ENCODE peak calls at places on chromosomes 12 and 14, in nine cellular contexts. One of them, this sample, is unnamed.

GRCh38 chr12:121804417-121805111 is 755 bp downstream of the SETD1B start:
- DNase-seq in PC-3: peak
- DNase-seq in OCI-LY7: peak
- DNase-seq in GM23248: peak
- DNase-seq in neural progenitor cell: peak
- DNase-seq in HCT116: no peak
- DNase-seq in SK-N-SH: peak
- DNase-seq in hepatocyte: peak
- DNase-seq in MM.1S: no peak
- DNase-seq in this sample: no peak

GRCh38 chr12:10169094-10169493 is 2.8 kb downstream of the OLR1 start:
- DNase-seq in PC-3: peak
- DNase-seq in OCI-LY7: no peak
- DNase-seq in GM23248: no peak
- DNase-seq in neural progenitor cell: no peak
- DNase-seq in HCT116: no peak
- DNase-seq in SK-N-SH: no peak
- DNase-seq in hepatocyte: no peak
- DNase-seq in MM.1S: no peak
- DNase-seq in this sample: no peak

GRCh38 chr12:110582286-110583136 is 607 bp downstream of the PPTC7 start:
- DNase-seq in PC-3: peak
- DNase-seq in OCI-LY7: peak
- DNase-seq in GM23248: peak
- DNase-seq in neural progenitor cell: peak
- DNase-seq in HCT116: no peak
- DNase-seq in SK-N-SH: peak
- DNase-seq in hepatocyte: peak
- DNase-seq in MM.1S: peak
- DNase-seq in this sample: peak

GRCh38 chr12:96472384-96472783 is 17.0 kb upstream of the CFAP54 start:
- DNase-seq in PC-3: no peak
- DNase-seq in OCI-LY7: no peak
- DNase-seq in GM23248: peak
- DNase-seq in neural progenitor cell: no peak
- DNase-seq in HCT116: no peak
- DNase-seq in SK-N-SH: no peak
- DNase-seq in hepatocyte: no peak
- DNase-seq in MM.1S: no peak
- DNase-seq in this sample: no peak

GRCh38 chr12:124852329-124852831 is 11.3 kb downstream of the SCARB1 start:
- DNase-seq in PC-3: no peak
- DNase-seq in OCI-LY7: no peak
- DNase-seq in GM23248: peak
- DNase-seq in neural progenitor cell: no peak
- DNase-seq in HCT116: no peak
- DNase-seq in SK-N-SH: no peak
- DNase-seq in hepatocyte: peak
- DNase-seq in MM.1S: no peak
- DNase-seq in this sample: no peak

GRCh38 chr12:96720363-96720705 is 186.7 kb upstream of the NEDD1 start:
- DNase-seq in PC-3: peak
- DNase-seq in OCI-LY7: peak
- DNase-seq in GM23248: peak
- DNase-seq in neural progenitor cell: no peak
- DNase-seq in HCT116: no peak
- DNase-seq in SK-N-SH: no peak
- DNase-seq in hepatocyte: peak
- DNase-seq in MM.1S: peak
- DNase-seq in this sample: peak

GRCh38 chr14:80388980-80389711 is 177.8 kb upstream of the DIO2 start:
- DNase-seq in PC-3: peak
- DNase-seq in OCI-LY7: no peak
- DNase-seq in GM23248: peak
- DNase-seq in neural progenitor cell: no peak
- DNase-seq in HCT116: no peak
- DNase-seq in SK-N-SH: no peak
- DNase-seq in hepatocyte: no peak
- DNase-seq in MM.1S: no peak
- DNase-seq in this sample: no peak

GRCh38 chr12:94059394-94060368 is 88.7 kb upstream of the PLXNC1 start:
- DNase-seq in PC-3: peak
- DNase-seq in OCI-LY7: no peak
- DNase-seq in GM23248: no peak
- DNase-seq in neural progenitor cell: no peak
- DNase-seq in HCT116: no peak
- DNase-seq in SK-N-SH: no peak
- DNase-seq in hepatocyte: no peak
- DNase-seq in MM.1S: no peak
- DNase-seq in this sample: no peak

GRCh38 chr12:116737774-116738657 is at the start of the genes RNFT2 and SPRING1:
- DNase-seq in PC-3: peak
- DNase-seq in OCI-LY7: peak
- DNase-seq in GM23248: peak
- DNase-seq in neural progenitor cell: peak
- DNase-seq in HCT116: peak
- DNase-seq in SK-N-SH: peak
- DNase-seq in hepatocyte: peak
- DNase-seq in MM.1S: peak
- DNase-seq in this sample: peak

GRCh38 chr12:112978163-112979081 is at the start of gene OAS2:
- DNase-seq in PC-3: peak
- DNase-seq in OCI-LY7: peak
- DNase-seq in GM23248: peak
- DNase-seq in neural progenitor cell: peak
- DNase-seq in HCT116: no peak
- DNase-seq in SK-N-SH: no peak
- DNase-seq in hepatocyte: no peak
- DNase-seq in MM.1S: peak
- DNase-seq in this sample: peak

GRCh38 chr12:40055227-40055579 is 50.7 kb downstream of the SLC2A13 start:
- DNase-seq in PC-3: no peak
- DNase-seq in OCI-LY7: no peak
- DNase-seq in GM23248: peak
- DNase-seq in neural progenitor cell: no peak
- DNase-seq in HCT116: no peak
- DNase-seq in SK-N-SH: no peak
- DNase-seq in hepatocyte: no peak
- DNase-seq in MM.1S: no peak
- DNase-seq in this sample: no peak

GRCh38 chr14:70714055-70714550 is 72.4 kb downstream of the TTC9 start:
- DNase-seq in PC-3: peak
- DNase-seq in OCI-LY7: peak
- DNase-seq in GM23248: peak
- DNase-seq in neural progenitor cell: peak
- DNase-seq in HCT116: peak
- DNase-seq in SK-N-SH: peak
- DNase-seq in hepatocyte: peak
- DNase-seq in MM.1S: peak
- DNase-seq in this sample: peak

GRCh38 chr14:97848351-97848980 is 1051.3 kb downstream of the VRK1 start:
- DNase-seq in PC-3: peak
- DNase-seq in OCI-LY7: no peak
- DNase-seq in GM23248: no peak
- DNase-seq in neural progenitor cell: peak
- DNase-seq in HCT116: no peak
- DNase-seq in SK-N-SH: no peak
- DNase-seq in hepatocyte: peak
- DNase-seq in MM.1S: no peak
- DNase-seq in this sample: peak

GRCh38 chr12:23757541-23757962 is 191.9 kb downstream of the SOX5 start:
- DNase-seq in PC-3: no peak
- DNase-seq in OCI-LY7: no peak
- DNase-seq in GM23248: no peak
- DNase-seq in neural progenitor cell: peak
- DNase-seq in HCT116: no peak
- DNase-seq in SK-N-SH: no peak
- DNase-seq in hepatocyte: no peak
- DNase-seq in MM.1S: no peak
- DNase-seq in this sample: peak

GRCh38 chr12:107631715-107632114 is 53.9 kb upstream of the PWP1 start:
- DNase-seq in PC-3: no peak
- DNase-seq in OCI-LY7: no peak
- DNase-seq in GM23248: no peak
- DNase-seq in neural progenitor cell: no peak
- DNase-seq in HCT116: peak
- DNase-seq in SK-N-SH: no peak
- DNase-seq in hepatocyte: peak
- DNase-seq in MM.1S: no peak
- DNase-seq in this sample: no peak

GRCh38 chr12:78530065-78530765 is 334.4 kb upstream of the SYT1 start:
- DNase-seq in PC-3: no peak
- DNase-seq in OCI-LY7: no peak
- DNase-seq in GM23248: peak
- DNase-seq in neural progenitor cell: peak
- DNase-seq in HCT116: no peak
- DNase-seq in SK-N-SH: no peak
- DNase-seq in hepatocyte: no peak
- DNase-seq in MM.1S: no peak
- DNase-seq in this sample: peak

GRCh38 chr12:26493656-26494055 is 298.3 kb downstream of the SSPN start:
- DNase-seq in PC-3: peak
- DNase-seq in OCI-LY7: no peak
- DNase-seq in GM23248: no peak
- DNase-seq in neural progenitor cell: no peak
- DNase-seq in HCT116: peak
- DNase-seq in SK-N-SH: no peak
- DNase-seq in hepatocyte: no peak
- DNase-seq in MM.1S: no peak
- DNase-seq in this sample: no peak

GRCh38 chr12:26488339-26488738 is 293.0 kb downstream of the SSPN start:
- DNase-seq in PC-3: no peak
- DNase-seq in OCI-LY7: no peak
- DNase-seq in GM23248: no peak
- DNase-seq in neural progenitor cell: peak
- DNase-seq in HCT116: no peak
- DNase-seq in SK-N-SH: no peak
- DNase-seq in hepatocyte: no peak
- DNase-seq in MM.1S: no peak
- DNase-seq in this sample: peak

GRCh38 chr12:26496170-26496569 is 300.8 kb downstream of the SSPN start:
- DNase-seq in PC-3: no peak
- DNase-seq in OCI-LY7: no peak
- DNase-seq in GM23248: peak
- DNase-seq in neural progenitor cell: no peak
- DNase-seq in HCT116: no peak
- DNase-seq in SK-N-SH: no peak
- DNase-seq in hepatocyte: no peak
- DNase-seq in MM.1S: no peak
- DNase-seq in this sample: no peak

GRCh38 chr12:26489908-26490307 is 294.5 kb downstream of the SSPN start:
- DNase-seq in PC-3: no peak
- DNase-seq in OCI-LY7: no peak
- DNase-seq in GM23248: no peak
- DNase-seq in neural progenitor cell: no peak
- DNase-seq in HCT116: no peak
- DNase-seq in SK-N-SH: no peak
- DNase-seq in hepatocyte: no peak
- DNase-seq in MM.1S: no peak
- DNase-seq in this sample: no peak

DNA sequence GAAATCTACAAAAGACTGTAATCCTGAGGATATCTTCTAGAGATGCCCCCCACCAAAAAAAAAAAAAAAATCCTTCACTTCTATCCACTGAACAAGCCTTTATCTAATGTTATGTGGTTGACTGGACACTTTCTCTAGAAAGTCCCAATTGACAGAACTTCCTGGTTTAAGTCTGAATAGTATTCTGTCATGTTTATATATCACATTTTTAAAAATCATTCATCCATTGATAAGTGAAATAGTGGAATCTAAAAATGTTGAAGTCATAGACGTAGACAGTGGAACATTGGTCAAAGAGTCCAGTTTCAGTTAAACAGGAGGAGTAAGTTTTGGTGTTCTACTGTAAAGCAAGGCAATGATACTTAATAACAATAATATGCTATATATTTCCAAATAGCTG is 297.0 kb downstream of the SSPN start:
- DNase-seq in PC-3: no peak
- DNase-seq in OCI-LY7: no peak
- DNase-seq in GM23248: no peak
- DNase-seq in neural progenitor cell: no peak
- DNase-seq in HCT116: no peak
- DNase-seq in SK-N-SH: no peak
- DNase-seq in hepatocyte: no peak
- DNase-seq in MM.1S: no peak
- DNase-seq in this sample: no peak
- TF ChIP-seq EZH2phosphoT487 in PC-3: no peak
- TF ChIP-seq EZH2phosphoT487 in OCI-LY7: no peak
- TF ChIP-seq EZH2phosphoT487 in GM23248: no peak
- TF ChIP-seq EZH2phosphoT487 in neural progenitor cell: no peak
- TF ChIP-seq EZH2phosphoT487 in HCT116: no peak
- TF ChIP-seq EZH2phosphoT487 in SK-N-SH: no peak
- TF ChIP-seq EZH2phosphoT487 in hepatocyte: no peak
- TF ChIP-seq EZH2phosphoT487 in MM.1S: no peak
- TF ChIP-seq EZH2phosphoT487 in this sample: no peak

GRCh38 chr12:4287325-4288290 is 14.0 kb downstream of the CCND2 start:
- DNase-seq in PC-3: peak
- DNase-seq in OCI-LY7: no peak
- DNase-seq in GM23248: peak
- DNase-seq in neural progenitor cell: no peak
- DNase-seq in HCT116: no peak
- DNase-seq in SK-N-SH: no peak
- DNase-seq in hepatocyte: no peak
- DNase-seq in MM.1S: no peak
- DNase-seq in this sample: no peak
- TF ChIP-seq EZH2phosphoT487 in PC-3: no peak
- TF ChIP-seq EZH2phosphoT487 in OCI-LY7: no peak
- TF ChIP-seq EZH2phosphoT487 in GM23248: no peak
- TF ChIP-seq EZH2phosphoT487 in neural progenitor cell: no peak
- TF ChIP-seq EZH2phosphoT487 in HCT116: no peak
- TF ChIP-seq EZH2phosphoT487 in SK-N-SH: no peak
- TF ChIP-seq EZH2phosphoT487 in hepatocyte: no peak
- TF ChIP-seq EZH2phosphoT487 in MM.1S: no peak
- TF ChIP-seq EZH2phosphoT487 in this sample: no peak

GRCh38 chr12:31369712-31370521 is 44.0 kb upstream of the SINHCAF start:
- DNase-seq in PC-3: no peak
- DNase-seq in OCI-LY7: no peak
- DNase-seq in GM23248: peak
- DNase-seq in neural progenitor cell: peak
- DNase-seq in HCT116: no peak
- DNase-seq in SK-N-SH: no peak
- DNase-seq in hepatocyte: peak
- DNase-seq in MM.1S: no peak
- DNase-seq in this sample: peak
- TF ChIP-seq EZH2phosphoT487 in PC-3: no peak
- TF ChIP-seq EZH2phosphoT487 in OCI-LY7: no peak
- TF ChIP-seq EZH2phosphoT487 in GM23248: no peak
- TF ChIP-seq EZH2phosphoT487 in neural progenitor cell: no peak
- TF ChIP-seq EZH2phosphoT487 in HCT116: no peak
- TF ChIP-seq EZH2phosphoT487 in SK-N-SH: no peak
- TF ChIP-seq EZH2phosphoT487 in hepatocyte: no peak
- TF ChIP-seq EZH2phosphoT487 in MM.1S: no peak
- TF ChIP-seq EZH2phosphoT487 in this sample: no peak

DNA sequence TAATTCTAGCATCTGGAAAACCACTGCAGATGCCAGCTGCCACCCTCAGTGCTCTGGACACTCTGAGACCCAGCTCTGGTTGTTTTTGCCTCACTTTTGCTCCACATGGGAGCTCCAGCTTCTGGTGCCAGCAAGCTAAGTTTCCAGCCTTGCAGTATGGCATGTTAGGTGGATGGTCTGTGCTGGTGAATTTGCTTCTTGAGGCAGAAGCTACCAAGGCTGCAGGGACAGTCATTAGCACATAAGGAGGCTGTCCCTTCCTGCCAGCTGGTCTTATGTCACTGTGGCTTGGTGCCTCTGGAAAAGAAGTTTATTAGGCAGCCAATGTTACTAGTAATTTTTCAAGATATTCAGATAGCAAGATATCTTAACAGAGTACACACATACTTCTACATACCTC is 64.2 kb upstream of the CSRP2 start:
- DNase-seq in PC-3: no peak
- DNase-seq in OCI-LY7: no peak
- DNase-seq in GM23248: peak
- DNase-seq in neural progenitor cell: no peak
- DNase-seq in HCT116: no peak
- DNase-seq in SK-N-SH: no peak
- DNase-seq in hepatocyte: no peak
- DNase-seq in MM.1S: no peak
- DNase-seq in this sample: no peak
- TF ChIP-seq EZH2phosphoT487 in PC-3: no peak
- TF ChIP-seq EZH2phosphoT487 in OCI-LY7: no peak
- TF ChIP-seq EZH2phosphoT487 in GM23248: no peak
- TF ChIP-seq EZH2phosphoT487 in neural progenitor cell: no peak
- TF ChIP-seq EZH2phosphoT487 in HCT116: no peak
- TF ChIP-seq EZH2phosphoT487 in SK-N-SH: no peak
- TF ChIP-seq EZH2phosphoT487 in hepatocyte: no peak
- TF ChIP-seq EZH2phosphoT487 in MM.1S: no peak
- TF ChIP-seq EZH2phosphoT487 in this sample: no peak